ENCODE peak calls at places on chromosomes 5 and 9, in eight cellular contexts. B, E, C, Y, L, N, O and S are unnamed samples.
A peak's percentile ranks its signal among the peaks of the same experiment; 100 is the strongest.

GRCh38 chr9:8062459-8062858 is 262.9 kb upstream of the DMAC1 start:
- DNase-seq in B (no peak), E (no peak), C (no peak), Y (no peak), L (no peak), N (no peak), O (no peak), S (no peak)

GRCh38 chr9:126956929-126957686 is 42.5 kb downstream of the RALGPS1 start:
- DNase-seq in B (no peak), E (no peak), C (no peak), Y (no peak), L (no peak), N (no peak), O (peak; percentile 57), S (no peak)

GRCh38 chr5:14771195-14771594 is 100.4 kb downstream of the ANKH start:
- DNase-seq in B (no peak), E (no peak), C (no peak), Y (no peak), L (no peak), N (no peak), O (no peak), S (no peak)

GRCh38 chr5:107739661-107740060 is 68.9 kb upstream of the EFNA5 start:
- DNase-seq in B (no peak), E (no peak), C (no peak), Y (no peak), L (no peak), N (peak; percentile 36), O (peak; percentile 7), S (no peak)

GRCh38 chr9:120873512-120873911 is 3.5 kb downstream of the PHF19 start:
- DNase-seq in B (no peak), E (no peak), C (no peak), Y (no peak), L (no peak), N (no peak), O (no peak), S (no peak)

GRCh38 chr5:54889826-54890225 is 95.6 kb downstream of the ESM1 start:
- DNase-seq in B (no peak), E (no peak), C (no peak), Y (no peak), L (no peak), N (no peak), O (peak; percentile 76), S (no peak)

GRCh38 chr9:137241490-137242328 is 622 bp downstream of the TUBB4B start:
- DNase-seq in B (peak; percentile 42), E (peak; percentile 68), C (peak; percentile 31), Y (peak; percentile 80), L (peak; percentile 67), N (no peak), O (peak; percentile 37), S (peak; percentile 60)

GRCh38 chr5:107858788-107859187 is 188.1 kb upstream of the EFNA5 start:
- DNase-seq in B (no peak), E (no peak), C (no peak), Y (no peak), L (no peak), N (no peak), O (no peak), S (no peak)

GRCh38 chr5:173228107-173228506 is 6.9 kb downstream of the NKX2-5 start:
- DNase-seq in B (no peak), E (no peak), C (no peak), Y (no peak), L (no peak), N (no peak), O (no peak), S (no peak)